ENCODE peak calls at places on chromosome 2, in seven cellular contexts. One of them, this sample, is unnamed.

GRCh38 chr2:105774781-105775337 is 30.1 kb downstream of the NCK2 start:
- DNase-seq in body of pancreas: no peak
- DNase-seq in H1: no peak
- DNase-seq in fibroblast of lung: no peak
- DNase-seq in K562: no peak
- DNase-seq in foreskin keratinocyte: no peak
- DNase-seq in CD4-positive, alpha-beta memory T cell: no peak
- DNase-seq in this sample: no peak

GRCh38 chr2:127401757-127402695 is 14.3 kb upstream of the MAP3K2 start:
- DNase-seq in body of pancreas: no peak
- DNase-seq in H1: no peak
- DNase-seq in fibroblast of lung: no peak
- DNase-seq in K562: no peak
- DNase-seq in foreskin keratinocyte: peak; percentile 53
- DNase-seq in CD4-positive, alpha-beta memory T cell: no peak
- DNase-seq in this sample: no peak

GRCh38 chr2:130391872-130392670 is 36.2 kb downstream of the PTPN18 start:
- DNase-seq in body of pancreas: no peak
- DNase-seq in H1: no peak
- DNase-seq in fibroblast of lung: peak; percentile 25
- DNase-seq in K562: no peak
- DNase-seq in foreskin keratinocyte: no peak
- DNase-seq in CD4-positive, alpha-beta memory T cell: no peak
- DNase-seq in this sample: no peak

GRCh38 chr2:139992078-139992477 is 1211.9 kb upstream of the NXPH2 start:
- DNase-seq in body of pancreas: no peak
- DNase-seq in H1: peak; percentile 53
- DNase-seq in fibroblast of lung: no peak
- DNase-seq in K562: peak; percentile 3
- DNase-seq in foreskin keratinocyte: no peak
- DNase-seq in CD4-positive, alpha-beta memory T cell: no peak
- DNase-seq in this sample: no peak

GRCh38 chr2:3986530-3987258 is 283.3 kb downstream of the DCDC2C start:
- DNase-seq in body of pancreas: no peak
- DNase-seq in H1: no peak
- DNase-seq in fibroblast of lung: no peak
- DNase-seq in K562: no peak
- DNase-seq in foreskin keratinocyte: no peak
- DNase-seq in CD4-positive, alpha-beta memory T cell: no peak
- DNase-seq in this sample: no peak

GRCh38 chr2:159471340-159471739 is 145.0 kb downstream of the BAZ2B start:
- DNase-seq in body of pancreas: no peak
- DNase-seq in H1: no peak
- DNase-seq in fibroblast of lung: no peak
- DNase-seq in K562: no peak
- DNase-seq in foreskin keratinocyte: no peak
- DNase-seq in CD4-positive, alpha-beta memory T cell: no peak
- DNase-seq in this sample: no peak

GRCh38 chr2:141341444-141341843 is 789.4 kb downstream of the LRP1B start:
- DNase-seq in body of pancreas: no peak
- DNase-seq in H1: no peak
- DNase-seq in fibroblast of lung: peak; percentile 99
- DNase-seq in K562: no peak
- DNase-seq in foreskin keratinocyte: peak; percentile 70
- DNase-seq in CD4-positive, alpha-beta memory T cell: no peak
- DNase-seq in this sample: no peak

GRCh38 chr2:85234879-85235278 is 92.9 kb downstream of the TGOLN2 start:
- DNase-seq in body of pancreas: no peak
- DNase-seq in H1: no peak
- DNase-seq in fibroblast of lung: no peak
- DNase-seq in K562: no peak
- DNase-seq in foreskin keratinocyte: no peak
- DNase-seq in CD4-positive, alpha-beta memory T cell: no peak
- DNase-seq in this sample: no peak

GRCh38 chr2:72919414-72920316 is 2.3 kb downstream of the EMX1 start:
- DNase-seq in body of pancreas: peak; percentile 11
- DNase-seq in H1: peak; percentile 75
- DNase-seq in fibroblast of lung: no peak
- DNase-seq in K562: no peak
- DNase-seq in foreskin keratinocyte: no peak
- DNase-seq in CD4-positive, alpha-beta memory T cell: no peak
- DNase-seq in this sample: no peak

GRCh38 chr2:69449906-69450305 is 12.7 kb upstream of the NFU1 start:
- DNase-seq in body of pancreas: no peak
- DNase-seq in H1: no peak
- DNase-seq in fibroblast of lung: peak; percentile 29
- DNase-seq in K562: no peak
- DNase-seq in foreskin keratinocyte: no peak
- DNase-seq in CD4-positive, alpha-beta memory T cell: no peak
- DNase-seq in this sample: no peak

GRCh38 chr2:18362696-18363095 is 197.8 kb downstream of the RDH14 start:
- DNase-seq in body of pancreas: no peak
- DNase-seq in H1: no peak
- DNase-seq in fibroblast of lung: peak; percentile 99
- DNase-seq in K562: no peak
- DNase-seq in foreskin keratinocyte: peak; percentile 26
- DNase-seq in CD4-positive, alpha-beta memory T cell: no peak
- DNase-seq in this sample: no peak

GRCh38 chr2:154813636-154814035 is 115.1 kb downstream of the KCNJ3 start:
- DNase-seq in body of pancreas: no peak
- DNase-seq in H1: no peak
- DNase-seq in fibroblast of lung: no peak
- DNase-seq in K562: no peak
- DNase-seq in foreskin keratinocyte: no peak
- DNase-seq in CD4-positive, alpha-beta memory T cell: no peak
- DNase-seq in this sample: no peak

GRCh38 chr2:62724886-62725711 is 19.6 kb downstream of the EHBP1 start:
- DNase-seq in body of pancreas: peak; percentile 43
- DNase-seq in H1: peak; percentile 72
- DNase-seq in fibroblast of lung: no peak
- DNase-seq in K562: peak; percentile 33
- DNase-seq in foreskin keratinocyte: no peak
- DNase-seq in CD4-positive, alpha-beta memory T cell: no peak
- DNase-seq in this sample: no peak

GRCh38 chr2:129929321-129930290 is 49.9 kb upstream of the RAB6C start:
- DNase-seq in body of pancreas: no peak
- DNase-seq in H1: peak; percentile 38
- DNase-seq in fibroblast of lung: no peak
- DNase-seq in K562: no peak
- DNase-seq in foreskin keratinocyte: no peak
- DNase-seq in CD4-positive, alpha-beta memory T cell: no peak
- DNase-seq in this sample: no peak

GRCh38 chr2:9838391-9838790 is 4.9 kb upstream of the TAF1B start:
- DNase-seq in body of pancreas: no peak
- DNase-seq in H1: no peak
- DNase-seq in fibroblast of lung: no peak
- DNase-seq in K562: no peak
- DNase-seq in foreskin keratinocyte: no peak
- DNase-seq in CD4-positive, alpha-beta memory T cell: no peak
- DNase-seq in this sample: no peak

GRCh38 chr2:186197955-186198354 is 288.1 kb upstream of the ZC3H15 start:
- DNase-seq in body of pancreas: no peak
- DNase-seq in H1: no peak
- DNase-seq in fibroblast of lung: no peak
- DNase-seq in K562: no peak
- DNase-seq in foreskin keratinocyte: no peak
- DNase-seq in CD4-positive, alpha-beta memory T cell: no peak
- DNase-seq in this sample: no peak

GRCh38 chr2:20633001-20633400 is 17.9 kb downstream of the HS1BP3 start:
- DNase-seq in body of pancreas: no peak
- DNase-seq in H1: no peak
- DNase-seq in fibroblast of lung: no peak
- DNase-seq in K562: no peak
- DNase-seq in foreskin keratinocyte: no peak
- DNase-seq in CD4-positive, alpha-beta memory T cell: no peak
- DNase-seq in this sample: no peak

GRCh38 chr2:52526735-52527134 is 1240.9 kb upstream of the CHAC2 start:
- DNase-seq in body of pancreas: no peak
- DNase-seq in H1: no peak
- DNase-seq in fibroblast of lung: no peak
- DNase-seq in K562: no peak
- DNase-seq in foreskin keratinocyte: no peak
- DNase-seq in CD4-positive, alpha-beta memory T cell: no peak
- DNase-seq in this sample: no peak

GRCh38 chr2:1990724-1991123 is 246.4 kb upstream of the PXDN start:
- DNase-seq in body of pancreas: peak; percentile 59
- DNase-seq in H1: no peak
- DNase-seq in fibroblast of lung: peak; percentile 57
- DNase-seq in K562: no peak
- DNase-seq in foreskin keratinocyte: no peak
- DNase-seq in CD4-positive, alpha-beta memory T cell: no peak
- DNase-seq in this sample: no peak

GRCh38 chr2:202689459-202689858 is 54.7 kb downstream of the FAM117B start:
- DNase-seq in body of pancreas: no peak
- DNase-seq in H1: no peak
- DNase-seq in fibroblast of lung: no peak
- DNase-seq in K562: no peak
- DNase-seq in foreskin keratinocyte: no peak
- DNase-seq in CD4-positive, alpha-beta memory T cell: no peak
- DNase-seq in this sample: no peak

DNA sequence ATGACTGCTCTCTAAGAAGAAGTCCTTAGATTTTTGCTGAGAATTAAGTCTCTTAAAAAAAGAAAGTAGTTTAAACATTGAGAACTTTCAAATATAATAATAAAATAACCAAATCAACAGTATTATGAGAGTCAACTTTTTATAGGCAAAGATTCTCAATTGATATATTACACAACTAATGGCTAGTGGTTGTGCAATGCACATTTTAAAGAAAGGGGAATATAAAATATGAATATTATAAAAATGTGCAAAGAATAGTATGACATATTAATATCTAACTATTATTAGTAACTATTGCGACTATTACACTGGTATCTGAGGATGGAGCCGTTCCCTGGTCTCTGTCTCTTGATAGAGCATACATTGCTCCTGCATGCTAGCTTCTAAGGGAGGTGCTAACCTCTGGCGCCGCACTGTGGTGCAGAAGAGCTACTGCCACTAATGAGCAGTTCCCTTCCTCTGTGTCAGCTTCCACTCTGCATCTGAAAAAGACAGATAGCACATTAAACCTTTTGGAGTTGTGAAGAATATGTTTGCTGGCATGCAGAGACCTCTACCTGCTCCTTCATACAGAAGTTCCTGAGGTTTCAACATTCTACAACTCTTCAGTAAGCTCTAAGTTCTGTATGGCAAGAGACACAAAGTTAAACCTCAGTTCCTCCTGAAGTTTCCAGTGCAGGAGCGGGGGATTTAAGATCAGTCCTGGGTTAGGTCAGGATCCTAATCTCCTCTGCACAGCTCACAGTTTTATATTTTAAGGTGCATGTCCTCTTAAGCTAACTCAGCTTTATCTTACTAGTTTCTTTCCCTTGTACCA is 3.5 kb upstream of the SLC9A2 start:
- DNase-seq in body of pancreas: peak; percentile 47
- DNase-seq in H1: no peak
- DNase-seq in fibroblast of lung: peak; percentile 50
- DNase-seq in K562: peak; percentile 81
- DNase-seq in foreskin keratinocyte: no peak
- DNase-seq in CD4-positive, alpha-beta memory T cell: peak; percentile 6
- DNase-seq in this sample: no peak
- H3K27me3 ChIP-seq in body of pancreas: peaks cover 3% of the 10 kb centered on the region
- H3K27me3 ChIP-seq in H1: peaks cover 30% of the 10 kb centered on the region
- H3K27me3 ChIP-seq in fibroblast of lung: peaks cover 19% of the 10 kb centered on the region
- H3K27me3 ChIP-seq in K562: no peaks in the 10 kb centered on the region
- H3K27me3 ChIP-seq in foreskin keratinocyte: peaks cover 51% of the 10 kb centered on the region
- H3K27me3 ChIP-seq in CD4-positive, alpha-beta memory T cell: peaks cover 12% of the 10 kb centered on the region
- H3K27me3 ChIP-seq in this sample: no peaks in the 10 kb centered on the region

DNA sequence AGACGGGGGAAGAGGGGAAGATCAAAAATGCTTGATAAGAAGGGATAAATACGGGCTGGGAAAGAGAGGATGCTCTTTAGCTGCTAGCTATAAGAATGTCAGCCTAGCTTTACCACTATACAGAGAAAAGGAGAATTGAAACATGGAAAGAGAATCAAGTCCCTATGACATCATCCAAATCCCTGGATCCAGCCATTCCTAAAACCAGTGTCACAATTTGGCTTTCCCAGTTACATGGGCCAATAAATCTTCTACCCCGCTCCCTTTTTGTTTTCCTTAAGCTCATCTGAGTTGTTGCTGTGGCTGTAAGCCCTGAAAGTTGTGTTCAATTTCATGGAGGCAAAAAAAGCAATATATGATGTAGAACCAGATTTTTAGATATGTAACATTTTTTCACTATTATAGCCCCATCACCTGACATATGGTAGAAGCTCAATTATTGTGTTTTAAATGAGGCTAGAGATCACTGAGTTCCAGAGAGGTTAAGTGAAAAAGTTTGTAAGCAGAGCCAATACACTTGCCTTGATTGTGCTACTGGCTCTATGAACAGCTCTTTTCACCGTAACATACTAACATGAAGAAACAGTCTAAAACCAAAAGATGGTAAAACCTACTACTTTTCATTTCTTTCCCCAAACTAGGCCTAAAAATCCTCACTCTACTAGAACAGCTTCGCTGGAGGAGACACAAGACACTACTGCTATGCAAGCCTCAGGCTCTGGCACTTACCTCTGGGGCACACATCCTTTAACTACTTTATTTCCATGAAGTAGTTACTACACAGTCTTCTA is 4.3 kb downstream of the HNRNPLL start:
- DNase-seq in body of pancreas: no peak
- DNase-seq in H1: no peak
- DNase-seq in fibroblast of lung: peak; percentile 55
- DNase-seq in K562: peak; percentile 32
- DNase-seq in foreskin keratinocyte: no peak
- DNase-seq in CD4-positive, alpha-beta memory T cell: no peak
- DNase-seq in this sample: no peak
- H3K27me3 ChIP-seq in body of pancreas: no peaks in the 10 kb centered on the region
- H3K27me3 ChIP-seq in H1: no peaks in the 10 kb centered on the region
- H3K27me3 ChIP-seq in fibroblast of lung: no peaks in the 10 kb centered on the region
- H3K27me3 ChIP-seq in K562: no peaks in the 10 kb centered on the region
- H3K27me3 ChIP-seq in foreskin keratinocyte: no peaks in the 10 kb centered on the region
- H3K27me3 ChIP-seq in CD4-positive, alpha-beta memory T cell: no peaks in the 10 kb centered on the region
- H3K27me3 ChIP-seq in this sample: no peaks in the 10 kb centered on the region

GRCh38 chr2:174722942-174723598 is 41.2 kb downstream of the CHRNA1 start:
- DNase-seq in body of pancreas: no peak
- DNase-seq in H1: no peak
- DNase-seq in fibroblast of lung: no peak
- DNase-seq in K562: no peak
- DNase-seq in foreskin keratinocyte: no peak
- DNase-seq in CD4-positive, alpha-beta memory T cell: no peak
- DNase-seq in this sample: no peak
- H3K27me3 ChIP-seq in body of pancreas: no peaks in the 10 kb centered on the region
- H3K27me3 ChIP-seq in H1: no peaks in the 10 kb centered on the region
- H3K27me3 ChIP-seq in fibroblast of lung: peaks cover 4% of the 10 kb centered on the region
- H3K27me3 ChIP-seq in K562: peaks cover 2% of the 10 kb centered on the region
- H3K27me3 ChIP-seq in foreskin keratinocyte: peaks cover 8% of the 10 kb centered on the region
- H3K27me3 ChIP-seq in CD4-positive, alpha-beta memory T cell: no peaks in the 10 kb centered on the region
- H3K27me3 ChIP-seq in this sample: no peaks in the 10 kb centered on the region

GRCh38 chr2:120883607-120884405 is 148.1 kb downstream of the GLI2 start:
- DNase-seq in body of pancreas: no peak
- DNase-seq in H1: no peak
- DNase-seq in fibroblast of lung: no peak
- DNase-seq in K562: no peak
- DNase-seq in foreskin keratinocyte: no peak
- DNase-seq in CD4-positive, alpha-beta memory T cell: no peak
- DNase-seq in this sample: no peak
- H3K27me3 ChIP-seq in body of pancreas: no peaks in the 10 kb centered on the region
- H3K27me3 ChIP-seq in H1: no peaks in the 10 kb centered on the region
- H3K27me3 ChIP-seq in fibroblast of lung: no peaks in the 10 kb centered on the region
- H3K27me3 ChIP-seq in K562: peaks cover 55% of the 10 kb centered on the region
- H3K27me3 ChIP-seq in foreskin keratinocyte: peaks cover 27% of the 10 kb centered on the region
- H3K27me3 ChIP-seq in CD4-positive, alpha-beta memory T cell: no peaks in the 10 kb centered on the region
- H3K27me3 ChIP-seq in this sample: no peaks in the 10 kb centered on the region